ENCODE peak calls at places on chromosome 1, in five cellular contexts. O, E, W, L and I are unnamed samples.

GRCh38 chr1:27789511-27790154 is 16.6 kb downstream of the STX12 start:
- DNase-seq in O (no peak), E (peak), W (peak), L (peak), I (no peak)

GRCh38 chr1:178382372-178382771 is 114.4 kb downstream of the CLEC20A start:
- DNase-seq in O (no peak), E (no peak), W (no peak), L (no peak), I (no peak)

GRCh38 chr1:170513138-170513537 is 18.8 kb upstream of the GORAB start:
- DNase-seq in O (no peak), E (no peak), W (no peak), L (no peak), I (no peak)

GRCh38 chr1:107405241-107405640 is 264.4 kb downstream of the NTNG1 start:
- DNase-seq in O (peak), E (no peak), W (peak), L (no peak), I (no peak)

GRCh38 chr1:2943686-2944260 is 77.5 kb upstream of the ACTRT2 start:
- DNase-seq in O (no peak), E (no peak), W (no peak), L (no peak), I (no peak)

GRCh38 chr1:39212499-39212898 is 8.0 kb downstream of the MACF1 start:
- DNase-seq in O (no peak), E (no peak), W (no peak), L (no peak), I (no peak)

GRCh38 chr1:62398377-62398776 is 38.5 kb upstream of the USP1 start:
- DNase-seq in O (no peak), E (no peak), W (peak), L (no peak), I (no peak)

GRCh38 chr1:186617860-186618780 is 62.1 kb downstream of the PTGS2 start:
- DNase-seq in O (peak), E (peak), W (peak), L (no peak), I (no peak)

GRCh38 chr1:100404816-100405215 is 52.5 kb downstream of the CDC14A start:
- DNase-seq in O (no peak), E (no peak), W (peak), L (no peak), I (no peak)

GRCh38 chr1:10253755-10254154 is 43.4 kb downstream of the KIF1B start:
- DNase-seq in O (peak), E (peak), W (peak), L (peak), I (no peak)

GRCh38 chr1:24826510-24826909 is 81.3 kb downstream of the CLIC4 start:
- DNase-seq in O (no peak), E (no peak), W (no peak), L (no peak), I (no peak)
- H3K27ac ChIP-seq in O (peak), E (no peak), W (no peak), L (no peak), I (no peak)

GRCh38 chr1:43930168-43930948 is 3.2 kb upstream of the ARTN start:
- DNase-seq in O (no peak), E (no peak), W (no peak), L (no peak), I (no peak)
- H3K27ac ChIP-seq in O (no peak), E (no peak), W (no peak), L (no peak), I (no peak)

GRCh38 chr1:154559496-154559950 is 1.1 kb upstream of the UBE2Q1 start:
- DNase-seq in O (peak), E (peak), W (peak), L (peak), I (peak)
- H3K27ac ChIP-seq in O (peak), E (peak), W (peak), L (peak), I (peak)

GRCh38 chr1:240100351-240100750 is 8.7 kb downstream of the FMN2 start:
- DNase-seq in O (no peak), E (no peak), W (peak), L (no peak), I (no peak)

GRCh38 chr1:240099329-240099728 is 7.6 kb downstream of the FMN2 start:
- DNase-seq in O (no peak), E (no peak), W (no peak), L (no peak), I (no peak)

GRCh38 chr1:240099748-240100147 is 8.1 kb downstream of the FMN2 start:
- DNase-seq in O (no peak), E (no peak), W (no peak), L (no peak), I (no peak)

GRCh38 chr1:240101306-240101705 is 9.6 kb downstream of the FMN2 start:
- DNase-seq in O (no peak), E (no peak), W (no peak), L (no peak), I (no peak)

DNA sequence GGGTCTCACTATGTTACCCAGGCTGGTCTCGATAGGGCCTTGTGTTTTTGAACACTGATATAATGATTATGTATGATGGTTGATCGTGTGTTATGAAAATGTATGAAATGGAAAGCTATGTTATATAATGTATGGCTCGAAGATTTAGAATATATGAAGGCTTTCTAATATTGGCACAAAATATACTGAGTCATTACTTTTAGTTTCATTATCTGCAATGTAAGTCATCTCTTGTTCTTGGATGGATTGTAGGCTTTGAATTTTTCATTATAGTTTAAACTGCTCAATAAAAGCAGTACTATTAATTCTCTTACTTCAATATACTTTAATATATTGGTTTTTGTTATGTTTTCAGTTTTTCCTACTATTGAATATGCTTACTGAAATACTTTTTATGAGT is 10.1 kb downstream of the FMN2 start:
- DNase-seq in O (no peak), E (no peak), W (no peak), L (no peak), I (no peak)
- H3K27ac ChIP-seq in O (no peak), E (no peak), W (no peak), L (no peak), I (no peak)

GRCh38 chr1:203318229-203318517 is 12.9 kb downstream of the BTG2 start:
- DNase-seq in O (no peak), E (no peak), W (no peak), L (no peak), I (no peak)

GRCh38 chr1:203321273-203322052 is 16.1 kb downstream of the BTG2 start:
- DNase-seq in O (no peak), E (no peak), W (no peak), L (no peak), I (no peak)

GRCh38 chr1:203317429-203318228 is 12.3 kb downstream of the BTG2 start:
- DNase-seq in O (no peak), E (no peak), W (no peak), L (no peak), I (no peak)

GRCh38 chr1:203320546-203321272 is 15.4 kb downstream of the BTG2 start:
- DNase-seq in O (no peak), E (peak), W (peak), L (peak), I (no peak)

GRCh38 chr1:203316626-203317093 is 11.3 kb downstream of the BTG2 start:
- DNase-seq in O (no peak), E (no peak), W (peak), L (peak), I (no peak)
- H3K27ac ChIP-seq in O (peak), E (no peak), W (no peak), L (no peak), I (no peak)

GRCh38 chr1:147665521-147665920 is 4.8 kb downstream of the ACP6 start:
- DNase-seq in O (no peak), E (no peak), W (no peak), L (peak), I (no peak)
- H3K27ac ChIP-seq in O (no peak), E (no peak), W (no peak), L (no peak), I (no peak)